ENCODE peak calls at places on chromosomes 3 and 15, in seven cellular contexts. S is AG08396; K is fibroblast of pulmonary artery; N is HFF-Myc; W is NCI-H2029 treated with DMSO at 0.1 percent for 48 hours; I is activated CD8-positive, alpha-beta memory T cell treated with anti-CD3 and anti-CD28 coated beads for 4 hours; X is activated naive CD4-positive, alpha-beta T cell treated with anti-CD3 and anti-CD28 coated beads, Interleukin-2, amount 50 U/mL, for 16 hours. H is an unnamed sample.

GRCh38 chr3:114567774-114568173 is 273.9 kb downstream of the TIGIT start:
- DNase-seq in S (no peak), K (no peak), N (no peak), W (no peak), I (no peak), X (no peak), H (peak; percentile 17)

GRCh38 chr3:47009225-47010049 is 30.0 kb downstream of the NBEAL2 start:
- DNase-seq in S (peak; percentile 99), K (peak; percentile 93), N (peak; percentile 57), W (peak; percentile 71), I (peak; percentile 52), X (peak; percentile 71), H (peak; percentile 96)

GRCh38 chr3:126356373-126357298 is 572 bp downstream of the KLF15 start:
- DNase-seq in S (peak; percentile 49), K (peak; percentile 11), N (no peak), W (no peak), I (no peak), X (no peak), H (peak; percentile 44)

GRCh38 chr15:35305906-35306305 is 220.8 kb upstream of the NANOGP8 start:
- DNase-seq in S (peak; percentile 28), K (peak; percentile 66), N (no peak), W (no peak), I (no peak), X (no peak), H (peak; percentile 44)

GRCh38 chr3:188416041-188416440 is 262.1 kb downstream of the LPP start:
- DNase-seq in S (no peak), K (no peak), N (no peak), W (no peak), I (no peak), X (no peak), H (no peak)

GRCh38 chr3:47802734-47803477 is at the start of gene DHX30:
- DNase-seq in S (peak; percentile 95), K (peak; percentile 87), N (no peak), W (peak; percentile 53), I (peak; percentile 67), X (peak; percentile 87), H (peak; percentile 94)

GRCh38 chr15:94252906-94253305 is 21.5 kb downstream of the MCTP2 start:
- DNase-seq in S (no peak), K (no peak), N (no peak), W (no peak), I (no peak), X (no peak), H (no peak)

GRCh38 chr3:139093840-139094239 is 49.1 kb upstream of the PRR23C start:
- DNase-seq in S (no peak), K (no peak), N (no peak), W (no peak), I (no peak), X (no peak), H (no peak)

GRCh38 chr3:163953526-163953925 is 1124.8 kb downstream of the SI start:
- DNase-seq in S (no peak), K (no peak), N (no peak), W (no peak), I (no peak), X (no peak), H (no peak)

GRCh38 chr3:21390136-21390535 is 360.9 kb downstream of the ZNF385D start:
- DNase-seq in S (peak; percentile 79), K (peak; percentile 25), N (peak; percentile 11), W (peak; percentile 19), I (no peak), X (no peak), H (peak; percentile 32)

GRCh38 chr15:65400760-65401606 is 21.8 kb downstream of the IGDCC4 start:
- DNase-seq in S (peak; percentile 88), K (peak; percentile 72), N (peak; percentile 75), W (peak; percentile 67), I (no peak), X (peak; percentile 49), H (peak; percentile 87)

GRCh38 chr3:61894988-61895935 is 333.9 kb downstream of the PTPRG start:
- DNase-seq in S (peak; percentile 49), K (peak; percentile 85), N (peak; percentile 98), W (no peak), I (peak; percentile 2), X (peak; percentile 26), H (peak; percentile 88)

GRCh38 chr3:54320376-54320775 is 198.0 kb downstream of the CACNA2D3 start:
- DNase-seq in S (no peak), K (peak; percentile 6), N (no peak), W (no peak), I (no peak), X (no peak), H (no peak)

GRCh38 chr15:50816191-50816590 is 50.7 kb upstream of the SPPL2A start:
- DNase-seq in S (no peak), K (no peak), N (no peak), W (peak; percentile 4), I (no peak), X (no peak), H (no peak)

GRCh38 chr15:80489030-80489594 is 84.9 kb downstream of the ARNT2 start:
- DNase-seq in S (peak; percentile 52), K (peak; percentile 81), N (peak; percentile 82), W (no peak), I (no peak), X (no peak), H (no peak)

GRCh38 chr3:146536681-146537080 is 7.7 kb downstream of the PLSCR1 start:
- DNase-seq in S (no peak), K (peak; percentile 76), N (no peak), W (no peak), I (no peak), X (no peak), H (no peak)

GRCh38 chr3:146469206-146470017 is at the start of gene PLSCR2:
- DNase-seq in S (peak; percentile 24), K (no peak), N (no peak), W (peak; percentile 54), I (peak; percentile 43), X (peak; percentile 75), H (peak; percentile 74)

GRCh38 chr3:186382217-186382885 is 20.3 kb upstream of the DGKG start:
- DNase-seq in S (no peak), K (no peak), N (no peak), W (no peak), I (no peak), X (no peak), H (no peak)

GRCh38 chr3:121529308-121529707 is 16.5 kb downstream of the POLQ start:
- DNase-seq in S (peak; percentile 44), K (peak; percentile 53), N (no peak), W (no peak), I (no peak), X (no peak), H (peak; percentile 30)

GRCh38 chr3:46269556-46269955 is 27.3 kb downstream of the CCR3 start:
- DNase-seq in S (no peak), K (no peak), N (no peak), W (no peak), I (no peak), X (no peak), H (no peak)

GRCh38 chr3:57596495-57597239 is 477 bp downstream of the ARF4 start:
- DNase-seq in S (peak; percentile 77), K (peak; percentile 93), N (no peak), W (peak; percentile 3), I (peak; percentile 34), X (peak; percentile 33), H (peak; percentile 89)

GRCh38 chr3:100641471-100642032 is 32.2 kb downstream of the ADGRG7 start:
- DNase-seq in S (no peak), K (no peak), N (no peak), W (no peak), I (no peak), X (no peak), H (no peak)

GRCh38 chr3:50248387-50248786 is 12.4 kb downstream of the GNAI2 start:
- DNase-seq in S (no peak), K (no peak), N (no peak), W (no peak), I (no peak), X (no peak), H (no peak)

H was measured in hepatocyte.